ENCODE peak calls at places on chromosome 1, in six cellular contexts. H is K562, J is GM12878, Y is WTC11, E is H1, U is HepG2. R is an unnamed sample.

GRCh38 chr1:190608282-190608681 is 130.6 kb upstream of the BRINP3 start:
- DNase-seq in U (no peak), H (peak), Y (no peak), E (no peak), J (no peak), R (no peak)

GRCh38 chr1:112538883-112539282 is 30.1 kb downstream of the WNT2B start:
- DNase-seq in H (no peak), U (no peak), Y (no peak), J (no peak), E (no peak), R (no peak)

GRCh38 chr1:161913482-161914140 is 110.1 kb downstream of the OLFML2B start:
- DNase-seq in Y (no peak), H (no peak), U (peak), E (no peak), J (no peak), R (no peak)

GRCh38 chr1:67814121-67814772 is 19.0 kb downstream of the GNG12 start:
- DNase-seq in Y (no peak), H (no peak), J (no peak), E (no peak), U (no peak), R (no peak)

GRCh38 chr1:167057297-167057688 is 32.9 kb downstream of the GPA33 start:
- DNase-seq in E (no peak), J (no peak), Y (peak), H (peak), U (peak), R (peak)

GRCh38 chr1:62391369-62391971 is 45.4 kb upstream of the USP1 start:
- DNase-seq in E (peak), Y (peak), H (peak), J (no peak), U (peak), R (peak)

GRCh38 chr1:185585770-185586169 is 148.4 kb upstream of the HMCN1 start:
- DNase-seq in U (peak), H (no peak), Y (no peak), E (no peak), J (no peak), R (no peak)

GRCh38 chr1:204177133-204177532 is 11.0 kb upstream of the REN start:
- DNase-seq in E (no peak), Y (no peak), H (peak), J (no peak), U (no peak), R (no peak)

GRCh38 chr1:109794319-109795132 is 30.8 kb upstream of the EPS8L3 start:
- DNase-seq in J (no peak), H (peak), E (no peak), Y (no peak), U (peak), R (no peak)

GRCh38 chr1:67674260-67675011 is 10.6 kb upstream of the GADD45A start:
- DNase-seq in H (no peak), J (no peak), U (no peak), Y (no peak), E (no peak), R (peak)

GRCh38 chr1:201481761-201482493 is 12.9 kb upstream of the PHLDA3 start:
- DNase-seq in U (peak), H (peak), E (peak), Y (peak), J (peak), R (peak)

GRCh38 chr1:40313329-40313957 is 3.6 kb downstream of the COL9A2 start:
- DNase-seq in Y (no peak), H (peak), U (peak), E (no peak), J (peak), R (no peak)

GRCh38 chr1:27951396-27951795 is 8.4 kb upstream of the XKR8 start:
- DNase-seq in E (no peak), U (no peak), Y (no peak), H (no peak), J (no peak), R (no peak)

GRCh38 chr1:10555635-10556429 is 81.1 kb downstream of the PEX14 start:
- DNase-seq in Y (peak), J (peak), E (peak), H (no peak), U (peak), R (peak)

GRCh38 chr1:15836772-15837669 is 10.5 kb upstream of the SPEN start:
- DNase-seq in Y (peak), E (peak), J (no peak), U (no peak), H (peak), R (peak)

GRCh38 chr1:52403566-52404115 is 582 bp downstream of the ORC1 start:
- DNase-seq in H (peak), Y (peak), J (peak), E (no peak), U (peak), R (peak)

GRCh38 chr1:89712420-89712819 is 79.5 kb downstream of the LRRC8C start:
- DNase-seq in E (no peak), J (no peak), Y (no peak), H (no peak), U (no peak), R (no peak)

GRCh38 chr1:147580200-147580557 is 38.9 kb downstream of the BCL9 start:
- DNase-seq in U (no peak), E (no peak), H (no peak), J (no peak), Y (no peak), R (no peak)

GRCh38 chr1:27981146-27981545 is 21.4 kb downstream of the XKR8 start:
- DNase-seq in E (no peak), J (no peak), U (no peak), Y (no peak), H (no peak), R (no peak)

GRCh38 chr1:96741335-96741734 is 19.8 kb downstream of the PTBP2 start:
- DNase-seq in Y (no peak), J (no peak), H (no peak), E (no peak), U (no peak), R (no peak)

GRCh38 chr1:183473286-183473536 is 912 bp downstream of the SMG7 start:
- DNase-seq in J (no peak), H (no peak), U (no peak), E (no peak), Y (no peak), R (no peak)

GRCh38 chr1:240739139-240739538 is 127.2 kb upstream of the GREM2 start:
- DNase-seq in J (no peak), H (no peak), Y (no peak), E (no peak), U (no peak), R (no peak)

GRCh38 chr1:166671627-166672026 is 167.6 kb upstream of the POGK start:
- DNase-seq in H (peak), J (no peak), E (no peak), U (no peak), Y (no peak), R (no peak)

GRCh38 chr1:147496571-147496970 is 44.7 kb upstream of the BCL9 start:
- DNase-seq in H (no peak), E (no peak), Y (peak), J (no peak), U (peak), R (peak)

GRCh38 chr1:156090822-156091188 is 8.5 kb upstream of the MEX3A start:
- DNase-seq in H (peak), E (peak), U (peak), J (no peak), Y (peak), R (peak)

GRCh38 chr1:214912127-214912526 is 170.4 kb upstream of the KCNK2 start:
- DNase-seq in E (no peak), H (no peak), Y (no peak), J (no peak), U (no peak), R (no peak)

GRCh38 chr1:197519741-197520334 is 251.8 kb downstream of the CRB1 start:
- DNase-seq in E (no peak), Y (no peak), U (peak), J (no peak), H (peak), R (peak)

GRCh38 chr1:10835423-10836421 is 39.3 kb upstream of the CASZ1 start:
- DNase-seq in Y (peak), J (no peak), H (peak), U (peak), E (peak), R (peak)

GRCh38 chr1:14240265-14240664 is 358.2 kb upstream of the KAZN start:
- DNase-seq in H (no peak), U (no peak), Y (no peak), J (no peak), E (no peak), R (no peak)
- TF ChIP-seq CREB1 in H (no peak), U (no peak), Y (no peak), J (no peak), E (no peak), R (no peak)

DNA sequence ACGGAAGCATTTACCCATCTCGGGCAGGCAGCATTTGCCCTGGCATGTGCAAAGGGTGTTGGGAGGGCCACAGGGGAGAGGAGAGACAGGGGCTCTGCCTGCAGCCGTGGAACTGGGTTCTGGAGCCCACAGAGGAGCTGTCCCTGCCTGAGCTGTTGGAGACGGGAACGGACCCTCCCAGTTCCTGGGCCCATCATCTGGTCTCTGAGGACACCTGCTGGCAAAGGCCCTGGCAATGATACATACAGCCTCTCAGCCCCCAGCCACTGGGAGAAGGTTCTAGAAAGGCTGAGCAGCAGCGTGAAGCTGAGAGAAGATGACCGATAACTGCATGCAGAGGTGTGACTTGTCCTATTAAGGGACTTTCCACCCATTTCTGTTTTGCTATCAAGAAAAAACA is 31.4 kb downstream of the FAAP20 start:
- DNase-seq in Y (no peak), H (no peak), E (no peak), U (no peak), J (no peak), R (no peak)
- TF ChIP-seq CTCF in Y (no peak), H (peak), E (no peak), U (peak), J (no peak), R (peak)

DNA sequence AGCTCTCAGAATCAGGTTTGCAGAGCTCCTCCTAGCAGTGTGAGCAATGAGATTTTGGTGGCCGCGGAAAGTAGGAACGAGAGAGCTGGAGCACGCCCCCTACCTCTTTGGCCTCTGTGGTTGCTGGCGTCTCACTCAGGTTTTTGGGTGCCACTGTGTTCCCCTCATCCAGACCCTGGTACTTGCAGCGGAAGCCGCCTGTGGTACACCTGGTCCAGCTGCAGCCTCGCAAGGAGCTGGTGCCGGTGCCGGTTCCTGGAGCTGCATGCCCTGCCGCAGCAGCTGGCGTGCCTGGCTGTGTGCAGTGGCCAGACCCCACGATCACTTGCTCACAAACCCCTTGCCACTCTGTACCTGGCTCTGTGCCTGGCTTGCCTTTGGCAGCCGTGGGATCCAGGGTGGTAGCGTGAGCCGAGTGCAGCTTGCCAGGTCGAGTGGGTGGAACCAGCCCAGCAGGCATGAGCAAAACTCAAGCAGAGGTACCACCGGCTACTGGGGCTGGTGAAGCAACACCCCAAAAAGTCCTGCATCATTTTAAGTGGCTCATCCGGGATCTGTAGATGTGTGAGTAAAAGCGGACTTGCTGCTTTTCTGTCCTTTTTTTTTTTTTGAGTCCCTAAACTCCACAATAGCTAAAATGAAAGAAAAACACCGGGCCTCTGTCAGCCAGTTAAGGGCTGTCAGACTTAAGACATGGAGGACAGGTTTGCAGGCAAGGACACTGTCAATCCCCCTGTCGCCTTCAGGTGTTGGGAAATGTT is 844.9 kb downstream of the KCNT2 start:
- DNase-seq in E (no peak), Y (no peak), J (no peak), U (no peak), H (peak), R (peak)
- TF ChIP-seq CREB1 in E (no peak), Y (no peak), J (no peak), U (no peak), H (no peak), R (no peak)

DNA sequence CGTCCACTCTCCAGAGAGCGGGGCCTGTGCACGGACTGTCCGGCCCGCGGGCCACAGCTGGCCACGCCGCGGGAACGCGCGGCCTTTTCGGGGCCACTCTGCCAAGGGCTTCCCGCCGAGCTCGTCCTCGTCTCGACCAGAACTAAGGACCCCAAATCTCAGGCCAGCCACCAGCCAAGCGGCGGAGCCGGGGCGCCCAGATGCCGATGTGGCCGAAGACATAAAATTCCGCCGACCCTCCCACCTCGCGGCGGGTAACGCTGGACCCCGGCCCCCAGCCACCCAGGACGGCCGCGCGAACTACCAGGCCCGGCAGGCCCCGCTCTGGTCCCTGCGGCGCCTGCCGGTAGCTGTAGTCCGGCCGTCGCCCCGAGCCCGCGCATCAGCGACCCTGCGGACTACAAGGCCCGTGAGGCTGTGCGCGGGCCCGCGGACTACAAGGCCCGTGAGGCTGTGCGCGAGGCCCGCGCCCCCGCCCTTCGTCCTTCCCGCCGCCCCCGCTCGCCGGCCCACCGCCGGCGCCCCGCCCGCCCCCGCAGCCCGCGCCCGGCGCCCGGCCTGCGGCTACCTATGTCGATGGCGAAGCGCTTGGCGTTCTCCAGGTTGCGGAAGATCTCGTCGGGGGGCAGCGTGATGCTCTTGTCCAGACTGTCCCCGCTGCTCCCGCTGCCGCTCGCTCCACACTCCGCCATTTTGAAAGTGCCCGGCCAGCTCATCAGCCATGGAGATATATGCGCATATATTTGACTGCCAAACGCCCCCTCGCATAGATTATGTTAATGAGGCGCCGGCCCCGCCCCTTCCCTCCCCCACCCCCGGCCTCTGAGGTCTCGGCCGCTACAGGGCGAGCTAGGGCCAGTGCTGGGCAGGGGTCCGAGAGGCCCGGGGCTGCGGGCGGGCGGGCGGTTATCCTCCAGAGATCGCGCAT is at the start of gene PANK4:
- DNase-seq in J (no peak), U (peak), H (peak), E (peak), Y (peak), R (peak)
- TF ChIP-seq CTCF in J (no peak), U (no peak), H (no peak), E (no peak), Y (no peak), R (no peak)